ENCODE peak calls at places on chromosomes 7 and 10, in seven cellular contexts. Y, A, H, W, T, X and G are unnamed samples.

GRCh38 chr7:84614821-84615506 is 420.4 kb upstream of the SEMA3A start:
- DNase-seq in W (no peak), X (no peak), H (peak), Y (no peak), T (no peak), A (no peak), G (no peak)

GRCh38 chr7:130393095-130393494 is 12.8 kb downstream of the CPA1 start:
- DNase-seq in X (no peak), H (no peak), A (no peak), Y (no peak), W (no peak), T (no peak), G (no peak)

GRCh38 chr7:135316648-135317313 is 83.1 kb downstream of the STRA8 start:
- DNase-seq in H (no peak), X (no peak), A (no peak), T (no peak), Y (no peak), W (peak), G (no peak)

GRCh38 chr10:20330246-20330645 is 514.0 kb downstream of the PLXDC2 start:
- DNase-seq in H (no peak), X (no peak), W (no peak), Y (no peak), A (no peak), T (no peak), G (no peak)

GRCh38 chr10:112672706-112673105 is 225.7 kb downstream of the VTI1A start:
- DNase-seq in X (no peak), A (no peak), Y (no peak), T (no peak), H (no peak), W (no peak), G (no peak)

GRCh38 chr10:123380491-123381085 is 226.4 kb downstream of the BUB3 start:
- DNase-seq in A (no peak), H (no peak), Y (no peak), T (no peak), X (no peak), W (no peak), G (no peak)

GRCh38 chr10:44647877-44648542 is 263.1 kb upstream of the CXCL12 start:
- DNase-seq in Y (no peak), T (peak), X (no peak), A (no peak), W (no peak), H (no peak), G (peak)

GRCh38 chr10:43380610-43381222 is 9.3 kb downstream of the FXYD4 start:
- DNase-seq in A (no peak), T (no peak), W (no peak), X (no peak), Y (no peak), H (no peak), G (no peak)

GRCh38 chr7:144824360-144824759 is 11.5 kb downstream of the TPK1 start:
- DNase-seq in T (no peak), Y (no peak), W (no peak), A (no peak), H (peak), X (no peak), G (no peak)

GRCh38 chr10:13502384-13502783 is 26.4 kb downstream of the BEND7 start:
- DNase-seq in Y (no peak), W (no peak), X (no peak), T (no peak), H (no peak), A (no peak), G (no peak)

GRCh38 chr7:127678947-127679346 is 27.0 kb downstream of the SND1 start:
- DNase-seq in H (no peak), W (no peak), Y (no peak), T (no peak), X (no peak), A (no peak), G (no peak)

GRCh38 chr10:6059506-6059905 is 2.7 kb downstream of the IL2RA start:
- DNase-seq in A (no peak), X (no peak), T (no peak), W (no peak), H (no peak), Y (no peak), G (no peak)

GRCh38 chr7:99365318-99366141 is 9.0 kb upstream of the ARPC1B start:
- DNase-seq in W (peak), H (peak), Y (peak), A (peak), T (peak), X (no peak), G (peak)
- TF ChIP-seq CTCF in W (peak), H (peak), Y (peak), A (peak), T (peak), X (no peak), G (peak)

GRCh38 chr7:25318077-25318476 is 89.8 kb upstream of the NPVF start:
- DNase-seq in A (no peak), H (no peak), W (no peak), T (no peak), X (no peak), Y (no peak), G (no peak)
- TF ChIP-seq CTCF in A (no peak), H (no peak), W (peak), T (no peak), X (no peak), Y (peak), G (no peak)

GRCh38 chr7:100152404-100152803 is 3.7 kb downstream of the LAMTOR4 start:
- DNase-seq in W (no peak), T (peak), A (no peak), H (no peak), X (no peak), Y (no peak), G (no peak)
- TF ChIP-seq CTCF in W (no peak), T (no peak), A (no peak), H (no peak), X (no peak), Y (no peak), G (no peak)

DNA sequence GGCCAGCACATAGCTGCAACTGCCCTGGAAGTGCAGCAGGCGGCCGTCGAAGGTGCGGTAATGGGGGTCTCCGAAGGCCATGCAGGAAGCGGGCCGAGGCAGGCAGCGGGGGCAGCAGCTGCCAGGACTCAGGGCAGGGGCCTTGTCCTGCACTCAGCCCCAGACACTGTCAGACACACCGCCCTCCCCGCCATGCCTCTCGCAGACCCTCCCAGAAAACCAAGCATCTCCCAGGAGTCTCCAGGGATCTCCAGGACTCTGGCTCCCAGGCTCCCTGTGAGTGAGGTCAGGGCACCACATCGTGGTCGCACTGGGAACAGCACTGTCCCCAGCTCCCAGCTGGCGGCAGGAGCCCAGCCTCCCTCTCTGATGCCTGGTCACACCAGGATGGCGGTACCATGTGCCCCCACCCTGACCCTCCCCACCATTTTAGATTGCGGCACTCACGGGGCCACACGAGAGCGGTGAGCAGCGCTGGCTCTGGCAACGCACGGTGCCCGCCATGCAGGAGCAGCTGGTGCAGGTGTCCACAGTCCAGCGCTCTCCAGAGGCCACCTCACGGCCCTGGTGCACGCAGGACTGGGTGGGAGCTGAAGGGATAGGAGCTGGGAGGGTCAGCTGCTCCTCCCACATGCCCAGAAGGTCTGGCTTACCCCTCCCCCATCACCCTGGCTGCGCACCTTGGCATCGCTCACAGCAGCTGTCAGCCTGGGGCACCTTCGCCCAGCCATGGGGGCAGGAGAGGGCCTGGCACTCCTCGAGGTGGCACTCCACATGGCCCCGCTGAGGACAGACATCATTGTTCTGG is 17.5 kb downstream of the ATP6V1F start:
- DNase-seq in A (peak), Y (peak), W (peak), H (peak), T (peak), X (peak), G (no peak)
- TF ChIP-seq CTCF in A (peak), Y (peak), W (peak), H (peak), T (peak), X (peak), G (no peak)

GRCh38 chr10:17225823-17226222 is 2.2 kb upstream of the VIM start:
- DNase-seq in T (no peak), H (no peak), A (no peak), W (no peak), X (no peak), Y (no peak), G (no peak)

GRCh38 chr10:17228081-17229015 is at the start of gene VIM:
- DNase-seq in Y (peak), T (peak), A (peak), X (peak), W (peak), H (peak), G (peak)

GRCh38 chr10:17227367-17228080 is 517 bp upstream of the VIM start:
- DNase-seq in W (no peak), Y (peak), T (no peak), A (no peak), X (no peak), H (peak), G (no peak)

GRCh38 chr10:17229016-17229716 is 1.1 kb downstream of the VIM start:
- DNase-seq in W (peak), X (peak), Y (peak), A (peak), H (peak), T (peak), G (peak)

DNA sequence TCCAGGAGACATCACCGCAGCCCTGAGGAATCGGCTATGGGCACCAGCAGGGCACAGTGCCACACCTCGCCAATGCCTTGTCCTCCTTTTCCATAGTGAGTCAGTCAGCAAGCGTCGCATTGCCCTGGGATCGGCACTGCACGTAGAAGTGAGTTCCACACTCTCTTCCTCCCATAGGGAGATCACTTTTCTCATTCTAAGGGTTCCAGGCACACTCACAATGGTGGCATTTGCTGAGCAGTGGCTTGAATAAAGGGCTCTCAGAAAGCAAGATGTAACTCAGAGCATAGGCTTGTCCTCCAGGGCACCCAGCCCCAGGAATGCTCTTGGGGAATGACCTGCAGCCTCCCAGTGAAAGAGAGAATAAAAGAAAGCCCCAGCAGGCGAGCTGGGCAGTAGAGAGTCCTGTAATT is 1.1 kb upstream of the VIM start:
- DNase-seq in H (no peak), W (peak), X (no peak), A (no peak), T (no peak), Y (no peak), G (no peak)
- TF ChIP-seq CTCF in H (no peak), W (no peak), X (no peak), A (no peak), T (no peak), Y (no peak), G (no peak)

GRCh38 chr7:43701502-43701859 is 27.8 kb downstream of the COA1 start:
- DNase-seq in X (no peak), W (no peak), A (no peak), T (no peak), H (no peak), Y (no peak), G (no peak)

GRCh38 chr7:43701929-43702328 is 27.4 kb downstream of the COA1 start:
- DNase-seq in X (no peak), A (no peak), Y (no peak), H (no peak), W (no peak), T (no peak), G (no peak)

GRCh38 chr7:43700646-43701501 is 28.4 kb downstream of the COA1 start:
- DNase-seq in H (no peak), X (no peak), W (no peak), T (no peak), Y (no peak), A (no peak), G (no peak)

GRCh38 chr7:43698461-43699255 is 30.7 kb downstream of the COA1 start:
- DNase-seq in A (no peak), W (no peak), T (no peak), Y (no peak), H (no peak), X (no peak), G (no peak)

DNA sequence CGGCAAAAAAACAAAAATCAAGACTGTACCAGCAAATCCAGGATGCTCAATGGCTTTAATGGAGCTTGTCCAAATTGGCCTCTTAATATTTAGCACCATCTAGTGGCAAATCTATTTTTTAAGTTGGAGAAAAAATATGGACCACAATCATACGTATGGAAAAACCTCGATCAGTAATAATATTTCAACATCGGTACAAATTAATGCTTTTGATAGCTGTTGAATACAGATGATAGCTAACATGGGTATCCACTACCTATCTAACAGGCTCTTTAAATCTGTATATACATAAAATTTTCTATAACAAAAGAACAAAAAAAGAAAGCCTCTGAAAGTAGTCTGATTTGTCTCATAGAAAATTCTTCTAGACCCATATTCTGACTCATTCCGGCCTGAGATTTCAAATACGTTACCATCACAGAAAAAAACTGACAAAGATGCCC is 29.2 kb downstream of the COA1 start:
- DNase-seq in T (no peak), H (peak), A (no peak), W (no peak), Y (peak), X (no peak), G (no peak)
- TF ChIP-seq CTCF in T (peak), H (peak), A (peak), W (peak), Y (peak), X (peak), G (peak)

GRCh38 chr7:519974-520458 is 370 bp upstream of the PDGFA start:
- DNase-seq in X (peak), W (peak), H (peak), Y (peak), T (peak), A (peak), G (peak)
- TF ChIP-seq CTCF in X (peak), W (peak), H (no peak), Y (no peak), T (no peak), A (peak), G (no peak)

DNA sequence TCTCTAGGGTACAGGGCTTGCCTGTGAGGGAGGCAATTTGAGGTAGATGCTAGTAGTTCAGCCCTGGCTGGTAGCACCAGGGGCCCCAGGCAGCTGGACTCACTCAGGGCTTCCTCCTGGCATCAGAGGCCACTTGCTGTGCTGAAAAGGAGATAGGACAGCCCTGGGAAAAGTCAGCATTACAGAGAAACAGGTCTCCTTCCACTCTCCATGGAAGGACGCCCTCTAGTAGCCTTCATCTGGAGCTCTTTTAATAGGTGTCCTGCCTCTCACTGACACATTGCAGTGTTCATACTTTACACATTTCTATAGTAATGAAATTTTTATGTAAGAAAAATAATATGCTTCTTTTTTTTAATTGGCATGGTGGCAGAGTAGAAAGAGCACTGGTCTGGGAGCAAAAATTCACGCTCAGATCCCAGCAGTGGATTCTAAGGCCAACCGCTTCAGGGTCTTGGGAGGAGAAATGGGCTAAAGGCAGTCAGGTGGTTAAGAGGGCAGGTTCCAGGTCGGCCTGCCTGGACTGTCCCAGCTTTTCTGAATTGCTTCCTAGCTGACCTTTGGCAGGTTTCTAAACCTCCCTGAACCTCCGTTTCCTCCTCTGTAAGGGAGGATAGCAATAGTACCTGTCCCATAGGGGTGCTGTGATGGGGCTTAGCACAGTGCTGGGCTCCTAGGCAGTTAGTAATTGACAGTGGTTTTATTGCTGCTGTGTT is 35.8 kb downstream of the AIFM2 start:
- DNase-seq in T (no peak), X (no peak), H (no peak), Y (peak), A (no peak), W (no peak), G (no peak)
- TF ChIP-seq CTCF in T (no peak), X (no peak), H (no peak), Y (no peak), A (no peak), W (peak), G (no peak)